ENCODE peak calls at places on chromosome 4, in seven cellular contexts. One of them, this sample, is unnamed.

GRCh38 chr4:36281384-36282106 is at the start of gene DTHD1:
- DNase-seq in MM.1S: no peak
- DNase-seq in Peyer's patch: peak
- DNase-seq in dorsolateral prefrontal cortex: no peak
- DNase-seq in HepG2: no peak
- DNase-seq in CD8-positive, alpha-beta T cell: no peak
- DNase-seq in upper lobe of right lung: no peak
- DNase-seq in this sample: peak

GRCh38 chr4:147518846-147519767 is 38.2 kb downstream of the EDNRA start:
- DNase-seq in MM.1S: peak
- DNase-seq in Peyer's patch: peak
- DNase-seq in dorsolateral prefrontal cortex: no peak
- DNase-seq in HepG2: peak
- DNase-seq in CD8-positive, alpha-beta T cell: peak
- DNase-seq in upper lobe of right lung: no peak
- DNase-seq in this sample: peak

GRCh38 chr4:82782626-82783025 is 16.0 kb downstream of the SCD5 start:
- DNase-seq in MM.1S: no peak
- DNase-seq in Peyer's patch: no peak
- DNase-seq in dorsolateral prefrontal cortex: no peak
- DNase-seq in HepG2: no peak
- DNase-seq in CD8-positive, alpha-beta T cell: no peak
- DNase-seq in upper lobe of right lung: no peak
- DNase-seq in this sample: no peak

GRCh38 chr4:73211968-73212367 is 46.6 kb downstream of the ANKRD17 start:
- DNase-seq in MM.1S: no peak
- DNase-seq in Peyer's patch: no peak
- DNase-seq in dorsolateral prefrontal cortex: no peak
- DNase-seq in HepG2: no peak
- DNase-seq in CD8-positive, alpha-beta T cell: no peak
- DNase-seq in upper lobe of right lung: no peak
- DNase-seq in this sample: no peak

GRCh38 chr4:82951196-82951595 is 50.7 kb downstream of the THAP9 start:
- DNase-seq in MM.1S: no peak
- DNase-seq in Peyer's patch: no peak
- DNase-seq in dorsolateral prefrontal cortex: no peak
- DNase-seq in HepG2: no peak
- DNase-seq in CD8-positive, alpha-beta T cell: no peak
- DNase-seq in upper lobe of right lung: no peak
- DNase-seq in this sample: no peak

GRCh38 chr4:169351860-169352259 is 81.1 kb upstream of the SH3RF1 start:
- DNase-seq in MM.1S: no peak
- DNase-seq in Peyer's patch: no peak
- DNase-seq in dorsolateral prefrontal cortex: no peak
- DNase-seq in HepG2: no peak
- DNase-seq in CD8-positive, alpha-beta T cell: no peak
- DNase-seq in upper lobe of right lung: no peak
- DNase-seq in this sample: no peak

GRCh38 chr4:113331811-113332210 is 282.4 kb downstream of the ANK2 start:
- DNase-seq in MM.1S: no peak
- DNase-seq in Peyer's patch: no peak
- DNase-seq in dorsolateral prefrontal cortex: no peak
- DNase-seq in HepG2: no peak
- DNase-seq in CD8-positive, alpha-beta T cell: no peak
- DNase-seq in upper lobe of right lung: no peak
- DNase-seq in this sample: no peak

GRCh38 chr4:6190486-6190885 is 9.9 kb downstream of the JAKMIP1 start:
- DNase-seq in MM.1S: no peak
- DNase-seq in Peyer's patch: no peak
- DNase-seq in dorsolateral prefrontal cortex: no peak
- DNase-seq in HepG2: no peak
- DNase-seq in CD8-positive, alpha-beta T cell: no peak
- DNase-seq in upper lobe of right lung: no peak
- DNase-seq in this sample: no peak

GRCh38 chr4:85005865-85006377 is 39.4 kb upstream of the WDFY3 start:
- DNase-seq in MM.1S: no peak
- DNase-seq in Peyer's patch: no peak
- DNase-seq in dorsolateral prefrontal cortex: no peak
- DNase-seq in HepG2: no peak
- DNase-seq in CD8-positive, alpha-beta T cell: no peak
- DNase-seq in upper lobe of right lung: no peak
- DNase-seq in this sample: peak

GRCh38 chr4:133062851-133063250 is 86.2 kb upstream of the PCDH10 start:
- DNase-seq in MM.1S: no peak
- DNase-seq in Peyer's patch: no peak
- DNase-seq in dorsolateral prefrontal cortex: no peak
- DNase-seq in HepG2: no peak
- DNase-seq in CD8-positive, alpha-beta T cell: no peak
- DNase-seq in upper lobe of right lung: no peak
- DNase-seq in this sample: no peak

GRCh38 chr4:169225058-169225751 is 45.6 kb downstream of the SH3RF1 start:
- DNase-seq in MM.1S: no peak
- DNase-seq in Peyer's patch: no peak
- DNase-seq in dorsolateral prefrontal cortex: no peak
- DNase-seq in HepG2: no peak
- DNase-seq in CD8-positive, alpha-beta T cell: no peak
- DNase-seq in upper lobe of right lung: no peak
- DNase-seq in this sample: peak

GRCh38 chr4:112532267-112532666 is 16.3 kb upstream of the NEUROG2 start:
- DNase-seq in MM.1S: no peak
- DNase-seq in Peyer's patch: no peak
- DNase-seq in dorsolateral prefrontal cortex: no peak
- DNase-seq in HepG2: no peak
- DNase-seq in CD8-positive, alpha-beta T cell: no peak
- DNase-seq in upper lobe of right lung: no peak
- DNase-seq in this sample: no peak

GRCh38 chr4:109214622-109215350 is 87.7 kb downstream of the COL25A1 start:
- DNase-seq in MM.1S: no peak
- DNase-seq in Peyer's patch: no peak
- DNase-seq in dorsolateral prefrontal cortex: no peak
- DNase-seq in HepG2: no peak
- DNase-seq in CD8-positive, alpha-beta T cell: no peak
- DNase-seq in upper lobe of right lung: no peak
- DNase-seq in this sample: no peak

GRCh38 chr4:1501754-1502500 is 95.7 kb upstream of the NKX1-1 start:
- DNase-seq in MM.1S: no peak
- DNase-seq in Peyer's patch: no peak
- DNase-seq in dorsolateral prefrontal cortex: peak
- DNase-seq in HepG2: no peak
- DNase-seq in CD8-positive, alpha-beta T cell: no peak
- DNase-seq in upper lobe of right lung: peak
- DNase-seq in this sample: no peak

GRCh38 chr4:23717528-23718248 is 172.2 kb downstream of the PPARGC1A start:
- DNase-seq in MM.1S: peak
- DNase-seq in Peyer's patch: no peak
- DNase-seq in dorsolateral prefrontal cortex: no peak
- DNase-seq in HepG2: peak
- DNase-seq in CD8-positive, alpha-beta T cell: no peak
- DNase-seq in upper lobe of right lung: no peak
- DNase-seq in this sample: peak

GRCh38 chr4:126776361-126776760 is 856.4 kb upstream of the INTU start:
- DNase-seq in MM.1S: no peak
- DNase-seq in Peyer's patch: no peak
- DNase-seq in dorsolateral prefrontal cortex: no peak
- DNase-seq in HepG2: no peak
- DNase-seq in CD8-positive, alpha-beta T cell: no peak
- DNase-seq in upper lobe of right lung: no peak
- DNase-seq in this sample: no peak

DNA sequence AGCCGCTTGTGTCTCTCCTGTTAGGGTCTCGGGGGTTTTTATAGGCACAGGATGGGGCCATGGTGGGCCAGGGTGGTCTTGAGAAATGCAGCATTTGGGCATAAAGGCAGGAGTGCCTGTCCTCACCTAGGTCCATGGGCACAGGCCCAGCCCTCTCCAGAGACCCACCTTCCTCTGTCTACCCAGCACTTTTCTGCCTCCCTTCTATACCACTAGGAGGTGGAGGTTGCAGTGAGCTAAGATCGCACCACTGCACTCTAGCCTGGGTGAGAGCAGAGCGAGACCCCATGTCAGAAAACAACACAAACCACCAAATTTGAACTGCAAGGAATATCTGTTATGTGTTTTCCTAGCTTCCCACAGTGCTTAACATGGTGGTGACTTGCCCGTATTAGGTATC is 38.0 kb downstream of the MOB1B start:
- DNase-seq in MM.1S: no peak
- DNase-seq in Peyer's patch: no peak
- DNase-seq in dorsolateral prefrontal cortex: no peak
- DNase-seq in HepG2: no peak
- DNase-seq in CD8-positive, alpha-beta T cell: no peak
- DNase-seq in upper lobe of right lung: no peak
- DNase-seq in this sample: no peak
- TF ChIP-seq CTCF in MM.1S: no peak
- TF ChIP-seq CTCF in Peyer's patch: no peak
- TF ChIP-seq CTCF in dorsolateral prefrontal cortex: no peak
- TF ChIP-seq CTCF in HepG2: no peak
- TF ChIP-seq CTCF in CD8-positive, alpha-beta T cell: no peak
- TF ChIP-seq CTCF in upper lobe of right lung: no peak
- TF ChIP-seq CTCF in this sample: no peak

DNA sequence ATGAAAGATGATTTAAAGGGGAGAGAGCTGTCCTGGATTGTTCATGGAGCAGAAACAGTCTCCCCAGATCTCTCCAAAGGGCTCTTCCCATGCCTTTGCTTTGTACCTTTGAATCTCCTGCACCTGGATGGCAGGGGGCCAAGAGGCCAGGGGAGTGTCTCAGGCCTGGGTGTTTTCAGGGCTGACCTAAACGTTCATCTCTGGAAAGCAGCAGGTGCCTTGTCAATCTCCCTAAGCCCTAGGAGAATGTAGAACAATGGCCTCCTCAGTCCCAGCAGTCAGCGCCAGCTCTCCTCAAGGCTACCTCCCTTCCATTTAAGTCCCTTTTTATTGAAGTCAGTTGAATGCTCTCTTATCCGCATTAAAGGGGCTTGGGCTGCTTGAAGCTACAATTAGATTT is 31.2 kb upstream of the NSUN7 start:
- DNase-seq in MM.1S: peak
- DNase-seq in Peyer's patch: peak
- DNase-seq in dorsolateral prefrontal cortex: no peak
- DNase-seq in HepG2: no peak
- DNase-seq in CD8-positive, alpha-beta T cell: no peak
- DNase-seq in upper lobe of right lung: no peak
- DNase-seq in this sample: no peak
- H3K27ac ChIP-seq in MM.1S: no peak
- H3K27ac ChIP-seq in Peyer's patch: no peak
- H3K27ac ChIP-seq in dorsolateral prefrontal cortex: no peak
- H3K27ac ChIP-seq in HepG2: no peak
- H3K27ac ChIP-seq in CD8-positive, alpha-beta T cell: no peak
- H3K27ac ChIP-seq in upper lobe of right lung: no peak
- H3K27ac ChIP-seq in this sample: no peak

DNA sequence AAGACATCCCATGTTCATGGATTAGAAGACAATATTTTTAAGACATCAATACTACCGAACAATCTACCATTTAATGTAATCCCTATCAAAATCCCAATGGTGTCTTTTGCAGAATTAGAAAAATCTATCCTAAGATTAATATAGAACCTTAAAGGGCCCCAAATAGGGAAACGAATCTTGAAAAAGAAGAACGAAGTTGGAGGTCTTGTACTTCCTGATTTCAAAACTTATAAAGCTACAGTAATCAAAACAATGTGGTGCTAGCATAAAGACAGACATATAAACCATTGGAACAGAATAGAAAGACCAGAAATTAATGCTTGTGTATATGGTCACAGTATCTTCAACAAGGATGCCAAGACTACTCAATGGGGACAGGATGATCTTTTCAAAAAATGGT is 42.0 kb downstream of the CENPE start:
- DNase-seq in MM.1S: no peak
- DNase-seq in Peyer's patch: no peak
- DNase-seq in dorsolateral prefrontal cortex: no peak
- DNase-seq in HepG2: no peak
- DNase-seq in CD8-positive, alpha-beta T cell: no peak
- DNase-seq in upper lobe of right lung: no peak
- DNase-seq in this sample: no peak
- TF ChIP-seq CTCF in MM.1S: no peak
- TF ChIP-seq CTCF in Peyer's patch: no peak
- TF ChIP-seq CTCF in dorsolateral prefrontal cortex: no peak
- TF ChIP-seq CTCF in HepG2: no peak
- TF ChIP-seq CTCF in CD8-positive, alpha-beta T cell: no peak
- TF ChIP-seq CTCF in upper lobe of right lung: no peak
- TF ChIP-seq CTCF in this sample: no peak

GRCh38 chr4:86450861-86451260 is 91.0 kb upstream of the MAPK10 start:
- DNase-seq in MM.1S: no peak
- DNase-seq in Peyer's patch: no peak
- DNase-seq in dorsolateral prefrontal cortex: no peak
- DNase-seq in HepG2: no peak
- DNase-seq in CD8-positive, alpha-beta T cell: no peak
- DNase-seq in upper lobe of right lung: no peak
- DNase-seq in this sample: no peak
- H3K27ac ChIP-seq in MM.1S: no peak
- H3K27ac ChIP-seq in Peyer's patch: no peak
- H3K27ac ChIP-seq in dorsolateral prefrontal cortex: no peak
- H3K27ac ChIP-seq in HepG2: no peak
- H3K27ac ChIP-seq in CD8-positive, alpha-beta T cell: no peak
- H3K27ac ChIP-seq in upper lobe of right lung: no peak
- H3K27ac ChIP-seq in this sample: no peak

GRCh38 chr4:16199132-16199531 is 27.1 kb downstream of the TAPT1 start:
- DNase-seq in MM.1S: peak
- DNase-seq in Peyer's patch: no peak
- DNase-seq in dorsolateral prefrontal cortex: no peak
- DNase-seq in HepG2: peak
- DNase-seq in CD8-positive, alpha-beta T cell: no peak
- DNase-seq in upper lobe of right lung: no peak
- DNase-seq in this sample: no peak
- TF ChIP-seq CTCF in MM.1S: peak
- TF ChIP-seq CTCF in Peyer's patch: peak
- TF ChIP-seq CTCF in dorsolateral prefrontal cortex: peak
- TF ChIP-seq CTCF in HepG2: peak
- TF ChIP-seq CTCF in CD8-positive, alpha-beta T cell: no peak
- TF ChIP-seq CTCF in upper lobe of right lung: peak
- TF ChIP-seq CTCF in this sample: peak

GRCh38 chr4:81214518-81215218 is 354 bp downstream of the PRKG2 start:
- DNase-seq in MM.1S: no peak
- DNase-seq in Peyer's patch: no peak
- DNase-seq in dorsolateral prefrontal cortex: peak
- DNase-seq in HepG2: no peak
- DNase-seq in CD8-positive, alpha-beta T cell: no peak
- DNase-seq in upper lobe of right lung: peak
- DNase-seq in this sample: peak

GRCh38 chr4:81215219-81215892 is at the start of gene PRKG2:
- DNase-seq in MM.1S: no peak
- DNase-seq in Peyer's patch: peak
- DNase-seq in dorsolateral prefrontal cortex: peak
- DNase-seq in HepG2: no peak
- DNase-seq in CD8-positive, alpha-beta T cell: no peak
- DNase-seq in upper lobe of right lung: peak
- DNase-seq in this sample: no peak

GRCh38 chr4:81217794-81218193 is 2.8 kb upstream of the PRKG2 start:
- DNase-seq in MM.1S: no peak
- DNase-seq in Peyer's patch: peak
- DNase-seq in dorsolateral prefrontal cortex: no peak
- DNase-seq in HepG2: no peak
- DNase-seq in CD8-positive, alpha-beta T cell: no peak
- DNase-seq in upper lobe of right lung: no peak
- DNase-seq in this sample: no peak

GRCh38 chr4:81214144-81214517 is 891 bp downstream of the PRKG2 start:
- DNase-seq in MM.1S: no peak
- DNase-seq in Peyer's patch: no peak
- DNase-seq in dorsolateral prefrontal cortex: no peak
- DNase-seq in HepG2: no peak
- DNase-seq in CD8-positive, alpha-beta T cell: no peak
- DNase-seq in upper lobe of right lung: no peak
- DNase-seq in this sample: no peak

GRCh38 chr4:81215936-81216335 is 914 bp upstream of the PRKG2 start:
- DNase-seq in MM.1S: no peak
- DNase-seq in Peyer's patch: no peak
- DNase-seq in dorsolateral prefrontal cortex: no peak
- DNase-seq in HepG2: no peak
- DNase-seq in CD8-positive, alpha-beta T cell: no peak
- DNase-seq in upper lobe of right lung: no peak
- DNase-seq in this sample: no peak
- H3K27ac ChIP-seq in MM.1S: no peak
- H3K27ac ChIP-seq in Peyer's patch: no peak
- H3K27ac ChIP-seq in dorsolateral prefrontal cortex: no peak
- H3K27ac ChIP-seq in HepG2: no peak
- H3K27ac ChIP-seq in CD8-positive, alpha-beta T cell: no peak
- H3K27ac ChIP-seq in upper lobe of right lung: no peak
- H3K27ac ChIP-seq in this sample: no peak

This sample was measured in RWPE1.